ENCODE peak calls at places on chromosome 1, in nine cellular contexts. T is GM12891, V is sigmoid colon, S is SK-N-SH, X is spleen, R is breast epithelium, O is stomach, Y is HCT116, I is transverse colon. M is an unnamed sample.

GRCh38 chr1:204961765-204962419 is 81.1 kb upstream of the CNTN2 start:
- DNase-seq in T (no peak), V (no peak), S (no peak), X (no peak), R (no peak), O (peak; percentile 52), Y (no peak), I (no peak), M (no peak)

GRCh38 chr1:111372336-111372965 is 55.1 kb downstream of the OVGP1 start:
- DNase-seq in T (no peak), V (no peak), S (no peak), X (no peak), R (no peak), O (no peak), Y (no peak), I (no peak), M (no peak)

GRCh38 chr1:234776256-234776874 is 166.4 kb upstream of the IRF2BP2 start:
- DNase-seq in T (no peak), V (peak; percentile 72), S (no peak), X (peak; percentile 82), R (peak; percentile 17), O (peak; percentile 29), Y (no peak), I (no peak), M (no peak)

GRCh38 chr1:162310337-162310736 is 66.3 kb downstream of the SPATA46 start:
- DNase-seq in T (no peak), V (no peak), S (no peak), X (no peak), R (no peak), O (no peak), Y (no peak), I (no peak), M (no peak)

GRCh38 chr1:109438798-109439297 is 12.6 kb upstream of the PSMA5 start:
- DNase-seq in T (no peak), V (no peak), S (no peak), X (no peak), R (no peak), O (no peak), Y (peak; percentile 28), I (no peak), M (no peak)

GRCh38 chr1:154847891-154848290 is 22.2 kb downstream of the KCNN3 start:
- DNase-seq in T (no peak), V (no peak), S (peak; percentile 92), X (no peak), R (no peak), O (no peak), Y (no peak), I (no peak), M (no peak)

GRCh38 chr1:18883636-18884418 is 18.5 kb downstream of the ALDH4A1 start:
- DNase-seq in T (peak; percentile 81), V (peak; percentile 75), S (peak; percentile 86), X (peak; percentile 88), R (peak; percentile 64), O (peak; percentile 78), Y (peak; percentile 38), I (peak; percentile 73), M (peak; percentile 69)

GRCh38 chr1:163083690-163084089 is 14.5 kb downstream of the RGS4 start:
- DNase-seq in T (no peak), V (no peak), S (no peak), X (no peak), R (no peak), O (no peak), Y (no peak), I (no peak), M (no peak)

GRCh38 chr1:240415532-240415931 is 196.4 kb downstream of the GREM2 start:
- DNase-seq in T (no peak), V (no peak), S (no peak), X (no peak), R (no peak), O (no peak), Y (no peak), I (no peak), M (no peak)

GRCh38 chr1:119068427-119068826 is 72.0 kb downstream of the WARS2 start:
- DNase-seq in T (no peak), V (no peak), S (peak; percentile 28), X (no peak), R (no peak), O (no peak), Y (no peak), I (no peak), M (no peak)

GRCh38 chr1:219489636-219490035 is 123.3 kb downstream of the ZC3H11B start:
- DNase-seq in T (no peak), V (no peak), S (no peak), X (no peak), R (no peak), O (no peak), Y (no peak), I (no peak), M (no peak)

GRCh38 chr1:246428542-246429308 is 78.4 kb downstream of the SMYD3 start:
- DNase-seq in T (no peak), V (no peak), S (no peak), X (no peak), R (no peak), O (no peak), Y (peak; percentile 2), I (no peak), M (no peak)

GRCh38 chr1:160797163-160797797 is 1.3 kb downstream of the LY9 start:
- DNase-seq in T (no peak), V (no peak), S (no peak), X (no peak), R (no peak), O (no peak), Y (no peak), I (no peak), M (no peak)

GRCh38 chr1:19123837-19124236 is 86.2 kb downstream of the UBR4 start:
- DNase-seq in T (no peak), V (no peak), S (no peak), X (no peak), R (no peak), O (no peak), Y (no peak), I (no peak), M (no peak)

GRCh38 chr1:36425791-36426190 is 24.5 kb downstream of the OSCP1 start:
- DNase-seq in T (no peak), V (no peak), S (no peak), X (no peak), R (no peak), O (no peak), Y (no peak), I (no peak), M (no peak)

GRCh38 chr1:40266786-40267535 is 8.9 kb downstream of the ZMPSTE24 start:
- DNase-seq in T (no peak), V (no peak), S (no peak), X (no peak), R (no peak), O (no peak), Y (no peak), I (no peak), M (no peak)

GRCh38 chr1:58367217-58367616 is 179.3 kb downstream of the OMA1 start:
- DNase-seq in T (no peak), V (no peak), S (no peak), X (no peak), R (no peak), O (no peak), Y (no peak), I (no peak), M (no peak)

DNA sequence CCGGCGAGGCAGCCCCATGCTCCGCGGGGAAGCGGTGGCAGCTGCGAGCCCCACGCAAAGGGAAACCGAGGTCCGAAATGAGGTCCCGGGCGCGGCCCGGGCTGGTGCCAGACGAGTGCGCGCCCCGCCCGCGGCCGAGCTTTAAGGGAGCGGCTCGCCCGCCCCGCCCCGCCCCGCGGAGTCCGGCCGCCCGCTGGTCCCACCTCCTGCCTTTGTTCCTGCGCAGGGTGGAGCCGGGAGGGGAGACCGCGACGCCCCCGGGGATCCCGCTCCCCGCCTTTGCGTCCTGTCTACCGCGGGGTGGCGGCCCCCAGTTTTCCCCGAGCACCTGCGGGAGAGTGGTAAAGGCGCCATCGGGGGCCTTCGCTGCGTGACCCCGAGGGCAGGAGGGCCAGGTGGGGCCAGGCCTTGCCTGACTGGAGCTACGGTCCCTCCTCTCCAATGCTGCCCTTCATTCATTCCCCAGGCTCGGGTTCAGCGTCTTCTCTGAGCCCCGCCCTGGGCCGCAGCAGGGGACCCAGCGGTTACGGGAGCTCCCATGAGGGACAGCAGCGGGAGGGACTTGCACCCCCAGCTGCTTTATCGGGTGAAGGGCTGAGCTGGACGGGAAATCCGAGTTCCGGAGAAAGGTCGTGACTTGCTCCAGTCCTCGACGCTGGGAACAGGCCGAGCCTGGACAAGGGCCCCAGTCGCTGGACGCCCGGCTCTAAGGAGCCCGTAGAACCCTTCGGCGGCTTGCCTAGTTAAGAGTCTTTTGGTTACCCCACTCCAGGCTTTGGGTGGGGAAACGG is at the start of gene HES2:
- DNase-seq in T (no peak), V (no peak), S (peak; percentile 61), X (no peak), R (no peak), O (peak; percentile 50), Y (no peak), I (peak; percentile 80), M (no peak)
- TF ChIP-seq POLR2AphosphoS5 in T (no peak), V (no peak), S (no peak), X (no peak), R (no peak), O (no peak), Y (peak; percentile 89), I (peak; percentile 49), M (no peak)

DNA sequence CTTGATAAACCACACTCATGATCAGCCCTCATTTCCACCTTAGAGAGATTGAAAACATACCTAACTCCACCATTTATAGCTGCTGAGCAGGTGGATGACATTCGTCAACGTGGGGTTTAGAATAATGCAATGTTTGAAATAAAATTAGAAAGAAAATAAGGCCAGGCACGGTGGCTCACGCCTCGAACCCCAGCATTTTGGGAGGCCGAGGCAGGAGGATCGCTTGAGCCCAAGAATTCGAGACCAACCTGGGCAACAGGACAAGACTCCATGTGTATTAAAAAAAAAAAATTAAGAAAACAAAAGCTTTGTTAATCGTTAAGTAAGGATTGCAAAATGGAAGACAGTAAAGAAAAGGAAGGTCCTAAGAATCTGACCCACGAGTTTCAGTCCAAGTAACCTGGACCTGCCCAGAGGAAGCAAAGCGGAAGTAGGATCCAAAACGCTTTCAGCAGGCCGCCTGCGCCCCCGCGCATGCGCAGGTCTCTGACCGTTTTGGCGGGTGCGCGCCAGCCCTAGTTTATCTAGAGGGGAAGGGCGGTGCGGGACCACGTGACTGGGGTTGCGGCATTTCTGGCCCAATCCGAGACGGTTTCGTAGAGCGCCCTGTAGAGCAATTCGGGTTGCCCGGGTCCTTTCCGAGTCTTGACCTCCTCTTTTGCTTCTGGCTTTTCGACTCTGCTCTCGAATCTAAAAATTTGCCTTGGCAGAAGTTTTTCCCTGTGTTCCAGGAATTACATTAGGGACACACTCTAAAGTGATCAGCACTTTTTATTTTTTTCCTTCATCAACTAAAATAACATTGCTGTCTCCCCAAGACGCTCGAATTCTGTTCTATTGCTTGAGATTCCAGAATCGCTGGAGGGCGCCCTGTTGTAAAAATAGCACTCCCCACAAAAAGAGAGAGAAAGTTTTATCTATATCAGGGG is 22.5 kb downstream of the ANP32E start:
- DNase-seq in T (peak; percentile 75), V (peak; percentile 99), S (peak; percentile 93), X (peak; percentile 97), R (peak; percentile 90), O (peak; percentile 94), Y (no peak), I (peak; percentile 95), M (peak; percentile 88)
- TF ChIP-seq POLR2AphosphoS5 in T (peak; percentile 69), V (peak; percentile 81), S (peak; percentile 73), X (peak; percentile 81), R (peak; percentile 55), O (peak; percentile 79), Y (no peak), I (peak; percentile 61), M (peak; percentile 90)

GRCh38 chr1:173489149-173489600 is 12.0 kb downstream of the PRDX6 start:
- DNase-seq in T (no peak), V (no peak), S (no peak), X (no peak), R (no peak), O (no peak), Y (no peak), I (no peak), M (no peak)
- TF ChIP-seq POLR2AphosphoS5 in T (no peak), V (no peak), S (no peak), X (no peak), R (no peak), O (no peak), Y (no peak), I (no peak), M (no peak)

GRCh38 chr1:224343679-224344078 is 13.0 kb upstream of the CNIH4 start:
- DNase-seq in T (no peak), V (no peak), S (no peak), X (no peak), R (no peak), O (no peak), Y (no peak), I (no peak), M (no peak)
- TF ChIP-seq POLR2AphosphoS5 in T (no peak), V (no peak), S (no peak), X (no peak), R (no peak), O (no peak), Y (no peak), I (no peak), M (no peak)